ENCODE peak calls at places on chromosome 14, in six cellular contexts. One of them, this sample, is unnamed.

GRCh38 chr14:70047598-70048312 is 141.0 kb downstream of the SLC8A3 start:
- DNase-seq in A549: peak
- DNase-seq in OCI-LY7: no peak
- DNase-seq in CD8-positive, alpha-beta T cell: no peak
- DNase-seq in IMR-90: no peak
- DNase-seq in progenitor cell of endocrine pancreas: no peak
- DNase-seq in this sample: no peak

GRCh38 chr14:76273346-76273745 is 102.6 kb upstream of the ESRRB start:
- DNase-seq in A549: no peak
- DNase-seq in OCI-LY7: no peak
- DNase-seq in CD8-positive, alpha-beta T cell: no peak
- DNase-seq in IMR-90: no peak
- DNase-seq in progenitor cell of endocrine pancreas: no peak
- DNase-seq in this sample: peak

GRCh38 chr14:76219873-76220272 is 68.2 kb downstream of the GPATCH2L start:
- DNase-seq in A549: no peak
- DNase-seq in OCI-LY7: no peak
- DNase-seq in CD8-positive, alpha-beta T cell: no peak
- DNase-seq in IMR-90: no peak
- DNase-seq in progenitor cell of endocrine pancreas: no peak
- DNase-seq in this sample: no peak

GRCh38 chr14:32224731-32225377 is 21.8 kb upstream of the RNU6-8 start:
- DNase-seq in A549: peak
- DNase-seq in OCI-LY7: no peak
- DNase-seq in CD8-positive, alpha-beta T cell: no peak
- DNase-seq in IMR-90: peak
- DNase-seq in progenitor cell of endocrine pancreas: no peak
- DNase-seq in this sample: no peak

GRCh38 chr14:50943943-50944646 is at the start of gene PYGL:
- DNase-seq in A549: peak
- DNase-seq in OCI-LY7: peak
- DNase-seq in CD8-positive, alpha-beta T cell: no peak
- DNase-seq in IMR-90: peak
- DNase-seq in progenitor cell of endocrine pancreas: peak
- DNase-seq in this sample: no peak

GRCh38 chr14:89219056-89219455 is 198.0 kb downstream of the FOXN3 start:
- DNase-seq in A549: no peak
- DNase-seq in OCI-LY7: no peak
- DNase-seq in CD8-positive, alpha-beta T cell: no peak
- DNase-seq in IMR-90: no peak
- DNase-seq in progenitor cell of endocrine pancreas: no peak
- DNase-seq in this sample: no peak

GRCh38 chr14:98944989-98945388 is 327.0 kb downstream of the BCL11B start:
- DNase-seq in A549: no peak
- DNase-seq in OCI-LY7: no peak
- DNase-seq in CD8-positive, alpha-beta T cell: no peak
- DNase-seq in IMR-90: no peak
- DNase-seq in progenitor cell of endocrine pancreas: no peak
- DNase-seq in this sample: no peak

GRCh38 chr14:95498622-95499353 is 17.7 kb downstream of the SYNE3 start:
- DNase-seq in A549: no peak
- DNase-seq in OCI-LY7: no peak
- DNase-seq in CD8-positive, alpha-beta T cell: no peak
- DNase-seq in IMR-90: peak
- DNase-seq in progenitor cell of endocrine pancreas: no peak
- DNase-seq in this sample: no peak

GRCh38 chr14:34710744-34711143 is 3.6 kb downstream of the CFL2 start:
- DNase-seq in A549: no peak
- DNase-seq in OCI-LY7: no peak
- DNase-seq in CD8-positive, alpha-beta T cell: no peak
- DNase-seq in IMR-90: peak
- DNase-seq in progenitor cell of endocrine pancreas: no peak
- DNase-seq in this sample: no peak

GRCh38 chr14:44846232-44846824 is 115.4 kb downstream of the KLHL28 start:
- DNase-seq in A549: peak
- DNase-seq in OCI-LY7: peak
- DNase-seq in CD8-positive, alpha-beta T cell: no peak
- DNase-seq in IMR-90: peak
- DNase-seq in progenitor cell of endocrine pancreas: no peak
- DNase-seq in this sample: no peak

GRCh38 chr14:45381091-45381490 is 128.1 kb upstream of the MIS18BP1 start:
- DNase-seq in A549: no peak
- DNase-seq in OCI-LY7: no peak
- DNase-seq in CD8-positive, alpha-beta T cell: no peak
- DNase-seq in IMR-90: no peak
- DNase-seq in progenitor cell of endocrine pancreas: no peak
- DNase-seq in this sample: no peak

DNA sequence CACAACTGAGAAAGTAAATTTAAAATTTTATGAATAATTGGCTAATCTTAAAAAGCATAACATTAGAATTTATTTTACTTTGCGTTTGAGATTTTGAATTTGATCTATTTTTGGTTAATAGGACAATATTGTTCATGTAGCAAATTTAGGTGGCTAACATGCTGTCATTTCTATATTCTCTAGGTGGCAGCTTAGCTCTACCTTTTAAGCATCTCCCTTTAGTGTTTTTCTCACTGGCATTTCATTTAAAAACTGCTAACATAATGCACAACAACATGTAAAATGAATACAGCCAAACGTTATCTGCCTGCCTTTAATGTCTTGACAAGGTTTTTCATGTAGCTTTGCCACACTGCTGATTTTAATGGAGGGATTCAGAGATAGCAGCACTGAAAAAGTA is 272.3 kb upstream of the FBXO33 start:
- DNase-seq in A549: no peak
- DNase-seq in OCI-LY7: peak
- DNase-seq in CD8-positive, alpha-beta T cell: no peak
- DNase-seq in IMR-90: no peak
- DNase-seq in progenitor cell of endocrine pancreas: no peak
- DNase-seq in this sample: no peak
- TF ChIP-seq CTCF in A549: no peak
- TF ChIP-seq CTCF in OCI-LY7: peak
- TF ChIP-seq CTCF in CD8-positive, alpha-beta T cell: no peak
- TF ChIP-seq CTCF in IMR-90: no peak
- TF ChIP-seq CTCF in progenitor cell of endocrine pancreas: no peak
- TF ChIP-seq CTCF in this sample: no peak

GRCh38 chr14:54332490-54332889 is 64.3 kb upstream of the CDKN3 start:
- DNase-seq in A549: no peak
- DNase-seq in OCI-LY7: no peak
- DNase-seq in CD8-positive, alpha-beta T cell: no peak
- DNase-seq in IMR-90: no peak
- DNase-seq in progenitor cell of endocrine pancreas: no peak
- DNase-seq in this sample: peak

GRCh38 chr14:54335569-54336155 is 61.1 kb upstream of the CDKN3 start:
- DNase-seq in A549: no peak
- DNase-seq in OCI-LY7: no peak
- DNase-seq in CD8-positive, alpha-beta T cell: no peak
- DNase-seq in IMR-90: no peak
- DNase-seq in progenitor cell of endocrine pancreas: no peak
- DNase-seq in this sample: no peak

GRCh38 chr14:54331516-54331915 is 65.3 kb upstream of the CDKN3 start:
- DNase-seq in A549: no peak
- DNase-seq in OCI-LY7: no peak
- DNase-seq in CD8-positive, alpha-beta T cell: no peak
- DNase-seq in IMR-90: no peak
- DNase-seq in progenitor cell of endocrine pancreas: no peak
- DNase-seq in this sample: no peak

GRCh38 chr14:54330876-54331275 is 65.9 kb upstream of the CDKN3 start:
- DNase-seq in A549: no peak
- DNase-seq in OCI-LY7: no peak
- DNase-seq in CD8-positive, alpha-beta T cell: no peak
- DNase-seq in IMR-90: no peak
- DNase-seq in progenitor cell of endocrine pancreas: no peak
- DNase-seq in this sample: peak

DNA sequence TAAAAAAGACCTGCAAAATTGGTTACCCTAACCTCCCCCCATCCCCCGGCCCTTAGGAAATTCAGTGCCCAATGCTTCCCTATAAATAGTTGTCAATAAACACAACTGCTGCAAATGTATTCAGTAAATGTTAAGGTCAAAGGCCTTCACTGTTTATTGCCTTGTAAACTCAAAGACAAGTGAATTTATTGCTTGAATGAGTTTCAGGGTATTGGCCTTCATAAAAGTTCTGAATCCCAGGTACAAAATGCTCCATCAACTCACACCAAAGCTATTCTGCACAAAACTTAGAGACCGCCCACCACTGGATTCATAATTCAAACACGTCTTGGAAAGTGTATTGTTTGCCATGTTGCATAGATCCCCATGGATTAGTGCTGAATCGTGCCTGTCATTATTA is 63.3 kb upstream of the CDKN3 start:
- DNase-seq in A549: no peak
- DNase-seq in OCI-LY7: no peak
- DNase-seq in CD8-positive, alpha-beta T cell: no peak
- DNase-seq in IMR-90: no peak
- DNase-seq in progenitor cell of endocrine pancreas: no peak
- DNase-seq in this sample: peak
- TF ChIP-seq CTCF in A549: no peak
- TF ChIP-seq CTCF in OCI-LY7: no peak
- TF ChIP-seq CTCF in CD8-positive, alpha-beta T cell: no peak
- TF ChIP-seq CTCF in IMR-90: no peak
- TF ChIP-seq CTCF in progenitor cell of endocrine pancreas: no peak
- TF ChIP-seq CTCF in this sample: no peak

GRCh38 chr14:79702197-79702596 is 509.1 kb downstream of the DIO2 start:
- DNase-seq in A549: no peak
- DNase-seq in OCI-LY7: no peak
- DNase-seq in CD8-positive, alpha-beta T cell: no peak
- DNase-seq in IMR-90: peak
- DNase-seq in progenitor cell of endocrine pancreas: no peak
- DNase-seq in this sample: no peak
- TF ChIP-seq CTCF in A549: no peak
- TF ChIP-seq CTCF in OCI-LY7: no peak
- TF ChIP-seq CTCF in CD8-positive, alpha-beta T cell: no peak
- TF ChIP-seq CTCF in IMR-90: no peak
- TF ChIP-seq CTCF in progenitor cell of endocrine pancreas: no peak
- TF ChIP-seq CTCF in this sample: no peak

GRCh38 chr14:24673059-24673458 is 39.1 kb upstream of the GZMB start:
- DNase-seq in A549: no peak
- DNase-seq in OCI-LY7: peak
- DNase-seq in CD8-positive, alpha-beta T cell: no peak
- DNase-seq in IMR-90: no peak
- DNase-seq in progenitor cell of endocrine pancreas: no peak
- DNase-seq in this sample: no peak
- TF ChIP-seq CTCF in A549: no peak
- TF ChIP-seq CTCF in OCI-LY7: no peak
- TF ChIP-seq CTCF in CD8-positive, alpha-beta T cell: no peak
- TF ChIP-seq CTCF in IMR-90: no peak
- TF ChIP-seq CTCF in progenitor cell of endocrine pancreas: no peak
- TF ChIP-seq CTCF in this sample: no peak

This sample was measured in osteocyte.